ENCODE peak calls at places on chromosome 7, in six cellular contexts. One of them, this sample, is unnamed.

GRCh38 chr7:36686499-36686898 is 37.8 kb downstream of the AOAH start:
- ATAC-seq in activated naive CD8-positive, alpha-beta T cell treated with anti-CD3 and anti-CD28 coated beads, Interleukin-2, amount 10 ng/mL, durations not matched to agents 7 days and 5 days: peak
- ATAC-seq in foreskin keratinocyte: peak
- ATAC-seq in RWPE2: peak
- ATAC-seq in Right ventricle myocardium inferior: no peak
- ATAC-seq in pancreas: no peak
- ATAC-seq in this sample: no peak

GRCh38 chr7:128104109-128104742 is 73.0 kb upstream of the LRRC4 start:
- ATAC-seq in activated naive CD8-positive, alpha-beta T cell treated with anti-CD3 and anti-CD28 coated beads, Interleukin-2, amount 10 ng/mL, durations not matched to agents 7 days and 5 days: peak
- ATAC-seq in foreskin keratinocyte: peak
- ATAC-seq in RWPE2: peak
- ATAC-seq in Right ventricle myocardium inferior: peak
- ATAC-seq in pancreas: peak
- ATAC-seq in this sample: no peak

GRCh38 chr7:39504963-39505362 is 61.2 kb upstream of the YAE1 start:
- ATAC-seq in activated naive CD8-positive, alpha-beta T cell treated with anti-CD3 and anti-CD28 coated beads, Interleukin-2, amount 10 ng/mL, durations not matched to agents 7 days and 5 days: no peak
- ATAC-seq in foreskin keratinocyte: peak
- ATAC-seq in RWPE2: peak
- ATAC-seq in Right ventricle myocardium inferior: no peak
- ATAC-seq in pancreas: no peak
- ATAC-seq in this sample: no peak

GRCh38 chr7:108605582-108606173 is 36.0 kb downstream of the DNAJB9 start:
- ATAC-seq in activated naive CD8-positive, alpha-beta T cell treated with anti-CD3 and anti-CD28 coated beads, Interleukin-2, amount 10 ng/mL, durations not matched to agents 7 days and 5 days: no peak
- ATAC-seq in foreskin keratinocyte: no peak
- ATAC-seq in RWPE2: no peak
- ATAC-seq in Right ventricle myocardium inferior: no peak
- ATAC-seq in pancreas: no peak
- ATAC-seq in this sample: no peak

GRCh38 chr7:134985894-134986362 is 380 bp upstream of the AGBL3 start:
- ATAC-seq in activated naive CD8-positive, alpha-beta T cell treated with anti-CD3 and anti-CD28 coated beads, Interleukin-2, amount 10 ng/mL, durations not matched to agents 7 days and 5 days: peak
- ATAC-seq in foreskin keratinocyte: no peak
- ATAC-seq in RWPE2: no peak
- ATAC-seq in Right ventricle myocardium inferior: no peak
- ATAC-seq in pancreas: no peak
- ATAC-seq in this sample: no peak

GRCh38 chr7:112517487-112517886 is 36.7 kb downstream of the LSMEM1 start:
- ATAC-seq in activated naive CD8-positive, alpha-beta T cell treated with anti-CD3 and anti-CD28 coated beads, Interleukin-2, amount 10 ng/mL, durations not matched to agents 7 days and 5 days: no peak
- ATAC-seq in foreskin keratinocyte: no peak
- ATAC-seq in RWPE2: no peak
- ATAC-seq in Right ventricle myocardium inferior: no peak
- ATAC-seq in pancreas: no peak
- ATAC-seq in this sample: no peak

GRCh38 chr7:154433632-154434598 is 381.7 kb downstream of the DPP6 start:
- ATAC-seq in activated naive CD8-positive, alpha-beta T cell treated with anti-CD3 and anti-CD28 coated beads, Interleukin-2, amount 10 ng/mL, durations not matched to agents 7 days and 5 days: no peak
- ATAC-seq in foreskin keratinocyte: no peak
- ATAC-seq in RWPE2: no peak
- ATAC-seq in Right ventricle myocardium inferior: no peak
- ATAC-seq in pancreas: no peak
- ATAC-seq in this sample: no peak

GRCh38 chr7:16098058-16098457 is 323.3 kb downstream of the CRPPA start:
- ATAC-seq in activated naive CD8-positive, alpha-beta T cell treated with anti-CD3 and anti-CD28 coated beads, Interleukin-2, amount 10 ng/mL, durations not matched to agents 7 days and 5 days: no peak
- ATAC-seq in foreskin keratinocyte: no peak
- ATAC-seq in RWPE2: peak
- ATAC-seq in Right ventricle myocardium inferior: no peak
- ATAC-seq in pancreas: no peak
- ATAC-seq in this sample: no peak